ENCODE peak calls at places on chromosome 15, in ten cellular contexts. B is K562, H is neuronal stem cell, R is GM23248, O is pancreas, D is fibroblast of lung, A is A549, I is uterus, Q is mesendoderm, V is suprapubic skin. U is an unnamed sample.

GRCh38 chr15:94579261-94579660 is 347.9 kb downstream of the MCTP2 start:
- DNase-seq in B (no peak), H (no peak), R (no peak), O (no peak), D (no peak), A (no peak), I (no peak), Q (no peak), V (no peak), U (no peak)

GRCh38 chr15:50241684-50242450 is 23.7 kb downstream of the HDC start:
- DNase-seq in B (no peak), H (no peak), R (peak; percentile 76), O (no peak), D (peak; percentile 43), A (no peak), I (no peak), Q (no peak), V (no peak), U (no peak)

GRCh38 chr15:40075298-40076044 is 33.2 kb downstream of the BMF start:
- DNase-seq in B (peak; percentile 54), H (no peak), R (no peak), O (peak; percentile 82), D (no peak), A (no peak), I (no peak), Q (no peak), V (no peak), U (no peak)

GRCh38 chr15:41806291-41807181 is 21.4 kb upstream of the JMJD7 start:
- DNase-seq in B (no peak), H (no peak), R (no peak), O (no peak), D (no peak), A (no peak), I (no peak), Q (no peak), V (peak; percentile 74), U (peak; percentile 76)

GRCh38 chr15:89991312-89991711 is 9.8 kb upstream of the ZNF710 start:
- DNase-seq in B (no peak), H (no peak), R (no peak), O (no peak), D (no peak), A (no peak), I (no peak), Q (no peak), V (no peak), U (no peak)

GRCh38 chr15:63203451-63204090 is 14.2 kb downstream of the RAB8B start:
- DNase-seq in B (no peak), H (no peak), R (peak; percentile 39), O (no peak), D (no peak), A (no peak), I (no peak), Q (no peak), V (no peak), U (no peak)

GRCh38 chr15:42101861-42102260 is 7.5 kb upstream of the PLA2G4D start:
- DNase-seq in B (no peak), H (no peak), R (peak; percentile 30), O (no peak), D (no peak), A (no peak), I (no peak), Q (no peak), V (no peak), U (no peak)

GRCh38 chr15:99169769-99170311 is 65.0 kb downstream of the SYNM start:
- DNase-seq in B (no peak), H (no peak), R (peak; percentile 76), O (no peak), D (peak; percentile 85), A (no peak), I (peak; percentile 58), Q (no peak), V (no peak), U (no peak)

GRCh38 chr15:41809121-41809520 is 18.8 kb upstream of the JMJD7 start:
- DNase-seq in B (no peak), H (no peak), R (peak; percentile 63), O (no peak), D (no peak), A (no peak), I (no peak), Q (peak; percentile 37), V (no peak), U (no peak)

GRCh38 chr15:62254137-62254934 is 89.3 kb upstream of the C2CD4B start:
- DNase-seq in B (peak; percentile 63), H (peak; percentile 55), R (peak; percentile 73), O (peak; percentile 66), D (peak; percentile 55), A (peak; percentile 56), I (peak; percentile 54), Q (peak; percentile 77), V (peak; percentile 72), U (peak; percentile 62)

GRCh38 chr15:90818251-90819210 is 49.9 kb upstream of the FURIN start:
- DNase-seq in B (no peak), H (no peak), R (no peak), O (no peak), D (no peak), A (no peak), I (no peak), Q (peak; percentile 35), V (no peak), U (no peak)

GRCh38 chr15:94061041-94061440 is 170.3 kb upstream of the MCTP2 start:
- DNase-seq in B (no peak), H (no peak), R (peak; percentile 74), O (no peak), D (no peak), A (no peak), I (no peak), Q (no peak), V (no peak), U (no peak)

GRCh38 chr15:68488966-68489365 is 57.0 kb upstream of the ITGA11 start:
- DNase-seq in B (no peak), H (no peak), R (no peak), O (no peak), D (no peak), A (no peak), I (no peak), Q (no peak), V (no peak), U (no peak)

GRCh38 chr15:76566276-76566675 is 229.7 kb downstream of the ISL2 start:
- DNase-seq in B (no peak), H (no peak), R (peak; percentile 2), O (no peak), D (peak; percentile 79), A (no peak), I (no peak), Q (no peak), V (no peak), U (no peak)

GRCh38 chr15:77541421-77542181 is 91.1 kb downstream of the LINGO1 start:
- DNase-seq in B (no peak), H (no peak), R (peak; percentile 55), O (no peak), D (peak; percentile 23), A (no peak), I (no peak), Q (peak; percentile 60), V (no peak), U (no peak)

GRCh38 chr15:83713242-83713641 is 59.3 kb downstream of the ADAMTSL3 start:
- DNase-seq in B (no peak), H (no peak), R (no peak), O (no peak), D (no peak), A (no peak), I (no peak), Q (no peak), V (no peak), U (no peak)

GRCh38 chr15:83709813-83710212 is 55.9 kb downstream of the ADAMTSL3 start:
- DNase-seq in B (no peak), H (no peak), R (no peak), O (no peak), D (no peak), A (no peak), I (no peak), Q (no peak), V (no peak), U (no peak)

GRCh38 chr15:83708328-83708727 is 54.4 kb downstream of the ADAMTSL3 start:
- DNase-seq in B (no peak), H (no peak), R (no peak), O (no peak), D (no peak), A (no peak), I (no peak), Q (no peak), V (no peak), U (no peak)

GRCh38 chr15:83710452-83710851 is 56.5 kb downstream of the ADAMTSL3 start:
- DNase-seq in B (no peak), H (no peak), R (no peak), O (no peak), D (no peak), A (no peak), I (no peak), Q (no peak), V (no peak), U (no peak)

GRCh38 chr15:83709246-83709645 is 55.3 kb downstream of the ADAMTSL3 start:
- DNase-seq in B (no peak), H (no peak), R (peak; percentile 44), O (no peak), D (peak; percentile 27), A (no peak), I (no peak), Q (no peak), V (no peak), U (no peak)
- H3K27ac ChIP-seq in B (no peak overlapping the region), H (no peak overlapping the region), R (no peak overlapping the region), O (no peak overlapping the region), D (no peak overlapping the region), A (no peak overlapping the region), I (no peak overlapping the region), Q (no peak overlapping the region), V (no peak overlapping the region), U (no peak overlapping the region)

DNA sequence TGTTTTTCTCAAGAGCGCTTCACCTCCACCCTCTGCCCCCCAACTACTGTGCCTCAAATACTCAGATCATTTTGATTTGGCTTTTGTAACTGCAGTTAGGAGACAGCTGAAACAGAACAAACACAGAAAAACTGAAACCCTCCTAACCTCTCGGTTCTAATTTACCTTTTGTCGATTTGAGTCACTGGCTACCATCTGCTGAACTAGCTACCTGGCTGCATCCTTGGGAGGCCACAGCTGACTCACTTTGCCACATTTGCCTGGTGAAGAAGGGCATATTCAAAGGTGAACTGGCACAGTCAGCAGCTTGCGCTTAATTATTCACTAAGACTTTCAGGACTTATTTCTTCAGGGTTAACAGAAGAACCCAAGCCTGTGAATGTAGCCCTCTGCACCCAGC is 117.7 kb downstream of the FOXB1 start:
- DNase-seq in B (no peak), H (no peak), R (no peak), O (no peak), D (no peak), A (no peak), I (no peak), Q (no peak), V (no peak), U (no peak)
- H3K4me1 ChIP-seq in B (no peaks in the 10 kb centered on the region), H (peaks cover 21% of the 10 kb centered on the region), R (no peaks in the 10 kb centered on the region), O (no peaks in the 10 kb centered on the region), D (no peaks in the 10 kb centered on the region), A (no peaks in the 10 kb centered on the region), I (no peaks in the 10 kb centered on the region), Q (peaks cover 8% of the 10 kb centered on the region), V (peaks cover under 1% of the 10 kb centered on the region), U (no peaks in the 10 kb centered on the region)

GRCh38 chr15:96362759-96363678 is 32.5 kb downstream of the NR2F2 start:
- DNase-seq in B (no peak), H (no peak), R (no peak), O (no peak), D (no peak), A (no peak), I (peak; percentile 30), Q (peak; percentile 73), V (no peak), U (no peak)
- H3K4me3 ChIP-seq in B (no peak overlapping the region), H (peak overlapping the region; percentile 12), R (no peak overlapping the region), O (no peak overlapping the region), D (no peak overlapping the region), A (no peak overlapping the region), I (no peak overlapping the region), Q (no peak overlapping the region), V (no peak overlapping the region), U (no peak overlapping the region)

GRCh38 chr15:72368315-72368714 is 7.5 kb downstream of the HEXA start:
- DNase-seq in B (no peak), H (no peak), R (no peak), O (no peak), D (no peak), A (no peak), I (no peak), Q (no peak), V (no peak), U (peak; percentile 28)
- H3K27ac ChIP-seq in B (no peak overlapping the region), H (no peak overlapping the region), R (no peak overlapping the region), O (no peak overlapping the region), D (no peak overlapping the region), A (no peak overlapping the region), I (no peak overlapping the region), Q (no peak overlapping the region), V (peak overlapping the region; percentile 44), U (no peak overlapping the region)